ENCODE peak calls at places on chromosome 20, in seven cellular contexts. A is neural progenitor cell, C is HCT116, O is hepatocyte, V is GM23248, Y is PC-3, Q is GM23338. N is an unnamed sample.
A peak's percentile ranks its signal among the peaks of the same experiment; 100 is the strongest.

GRCh38 chr20:48445827-48446226 is 382.0 kb downstream of the PREX1 start:
- DNase-seq in O (no peak), Y (no peak), C (no peak), V (no peak), Q (no peak), A (no peak), N (no peak)

GRCh38 chr20:38250607-38251006 is 9.9 kb downstream of the KIAA1755 start:
- DNase-seq in O (no peak), C (no peak), Q (peak; percentile 37), V (no peak), Y (no peak), A (no peak), N (no peak)

GRCh38 chr20:40689943-40690835 is 1.2 kb upstream of the MAFB start:
- DNase-seq in A (peak; percentile 96), C (peak; percentile 51), Y (peak; percentile 75), O (peak; percentile 95), Q (peak; percentile 93), V (peak; percentile 97), N (peak; percentile 71)

GRCh38 chr20:380763-381580 is 412 bp downstream of the TRIB3 start:
- DNase-seq in Q (peak; percentile 89), A (peak; percentile 79), V (peak; percentile 79), Y (peak; percentile 76), C (peak; percentile 76), O (peak; percentile 88), N (peak; percentile 91)

GRCh38 chr20:9407805-9408421 is 106.5 kb upstream of the LAMP5 start:
- DNase-seq in Q (peak; percentile 79), C (peak; percentile 54), A (peak; percentile 67), V (peak; percentile 68), Y (peak; percentile 92), O (peak; percentile 77), N (peak; percentile 61)

GRCh38 chr20:20711413-20711812 is 1.0 kb downstream of the RALGAPA2 start:
- DNase-seq in C (no peak), O (peak; percentile 42), Y (no peak), A (no peak), Q (peak; percentile 16), V (no peak), N (peak; percentile 37)

GRCh38 chr20:19275630-19276071 is 63.2 kb downstream of the SLC24A3 start:
- DNase-seq in Q (no peak), O (peak; percentile 72), C (no peak), A (no peak), Y (no peak), V (peak; percentile 13), N (no peak)

GRCh38 chr20:4894409-4894808 is 106.9 kb downstream of the SLC23A2 start:
- DNase-seq in Q (no peak), O (no peak), A (no peak), Y (no peak), C (no peak), V (no peak), N (no peak)

GRCh38 chr20:63052571-63053429 is 46.0 kb upstream of the BHLHE23 start:
- DNase-seq in Q (no peak), A (peak; percentile 65), Y (no peak), V (peak; percentile 8), O (no peak), C (no peak), N (no peak)

GRCh38 chr20:37627060-37627766 is 66.6 kb upstream of the CTNNBL1 start:
- DNase-seq in O (peak; percentile 81), A (peak; percentile 88), C (peak; percentile 8), Y (peak; percentile 74), V (peak; percentile 63), Q (peak; percentile 79), N (peak; percentile 38)

GRCh38 chr20:32138921-32139320 is 29.4 kb downstream of the TM9SF4 start:
- DNase-seq in Y (no peak), Q (no peak), O (no peak), A (no peak), V (no peak), C (no peak), N (no peak)

GRCh38 chr20:24981750-24982149 is 10.8 kb downstream of the APMAP start:
- DNase-seq in A (no peak), C (no peak), O (no peak), V (no peak), Q (no peak), Y (no peak), N (no peak)

GRCh38 chr20:18156045-18156444 is 18.4 kb downstream of the KAT14 start:
- DNase-seq in C (no peak), V (no peak), Q (no peak), A (no peak), Y (no peak), O (no peak), N (no peak)

GRCh38 chr20:46642265-46642942 is 8.9 kb downstream of the SLC13A3 start:
- DNase-seq in Q (no peak), V (no peak), Y (no peak), O (no peak), C (no peak), A (no peak), N (no peak)

GRCh38 chr20:38387953-38388352 is 41.7 kb downstream of the LBP start:
- DNase-seq in Y (peak; percentile 7), C (no peak), Q (peak; percentile 33), A (no peak), V (no peak), O (no peak), N (peak; percentile 18)

GRCh38 chr20:52747736-52748135 is 224.4 kb upstream of the TSHZ2 start:
- DNase-seq in C (no peak), Q (peak; percentile 75), A (peak; percentile 58), V (peak; percentile 53), Y (peak; percentile 21), O (peak; percentile 13), N (peak; percentile 37)

GRCh38 chr20:50321797-50322480 is 131.3 kb downstream of the CEBPB start:
- DNase-seq in A (no peak), Y (no peak), V (peak; percentile 25), C (no peak), O (no peak), Q (no peak), N (no peak)

GRCh38 chr20:34938466-34939163 is 17.0 kb downstream of the GSS start:
- DNase-seq in C (no peak), O (no peak), V (no peak), A (no peak), Q (no peak), Y (no peak), N (no peak)

DNA sequence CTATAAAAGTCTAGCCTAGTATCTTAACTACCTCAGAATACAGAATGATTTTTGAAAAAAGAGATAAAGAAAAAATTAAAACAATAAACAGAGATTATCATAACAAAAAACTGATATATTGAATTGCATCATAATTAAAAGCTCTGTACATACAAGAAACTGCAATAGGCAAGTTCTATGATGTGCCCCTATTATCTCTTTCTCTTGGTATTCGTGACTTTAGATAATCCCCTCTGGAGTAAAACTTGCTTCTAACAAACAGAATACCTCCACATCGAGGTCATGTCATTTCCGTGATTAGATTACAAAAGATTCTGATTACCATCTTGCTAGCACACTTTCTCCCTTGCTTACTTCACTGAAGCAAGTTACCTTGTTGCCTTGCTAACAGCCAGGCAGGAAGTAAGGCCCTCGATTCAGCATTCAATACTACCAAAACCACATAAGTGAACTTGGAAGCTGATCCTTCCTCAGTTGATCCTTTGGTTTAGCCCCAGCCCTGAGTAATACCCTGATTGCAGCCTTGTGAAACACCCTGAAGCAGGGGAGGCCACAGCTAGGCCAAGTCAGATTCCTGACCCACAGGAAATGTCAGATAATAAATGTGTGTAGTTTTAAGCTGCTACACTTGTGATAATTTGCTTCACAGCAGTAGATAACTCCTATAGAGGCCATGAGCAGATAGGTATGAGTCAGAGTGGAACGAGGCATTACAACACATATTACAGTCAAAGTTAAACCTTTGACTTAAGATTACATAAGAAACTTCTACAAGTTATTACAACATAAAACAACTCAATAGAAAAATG is 53.7 kb upstream of the TMX4 start:
- DNase-seq in Y (peak; percentile 16), O (peak; percentile 63), Q (peak; percentile 41), C (no peak), A (no peak), V (peak; percentile 74), N (no peak)
- H3K27ac ChIP-seq in Y (no peak overlapping the region), O (peak overlapping the region; percentile 73), Q (peak overlapping the region; percentile 35), C (no peak overlapping the region), A (no peak overlapping the region), V (peak overlapping the region; percentile 61), N (no peak overlapping the region)

DNA sequence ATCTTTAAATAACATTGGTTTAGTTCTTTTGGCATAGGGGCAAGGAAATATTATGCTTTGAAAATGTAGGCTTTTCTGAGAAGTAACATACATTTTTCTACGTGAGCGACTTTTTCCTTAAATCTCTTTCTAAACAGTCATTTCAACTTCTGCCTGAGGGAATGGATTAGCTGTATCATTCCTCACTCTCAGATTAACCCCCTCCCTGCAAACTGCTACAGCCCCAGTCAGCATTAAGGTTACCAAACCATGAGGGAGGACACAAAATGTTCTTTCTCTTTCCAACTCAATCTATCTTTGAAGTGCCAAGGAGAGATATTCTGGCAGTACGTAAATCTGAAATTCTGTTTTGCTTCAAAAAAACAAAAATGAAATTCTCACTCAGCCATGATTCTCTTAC is 231.3 kb upstream of the FLRT3 start:
- DNase-seq in Q (no peak), Y (no peak), A (peak; percentile 59), O (no peak), V (no peak), C (no peak), N (no peak)
- TF ChIP-seq EZH2phosphoT487 in Q (no peak), Y (no peak), A (no peak), O (no peak), V (no peak), C (no peak), N (no peak)

GRCh38 chr20:2026004-2026403 is 32.1 kb upstream of the PDYN start:
- DNase-seq in Q (no peak), A (no peak), C (no peak), Y (no peak), O (no peak), V (no peak), N (no peak)
- H3K27ac ChIP-seq in Q (no peak overlapping the region), A (no peak overlapping the region), C (no peak overlapping the region), Y (no peak overlapping the region), O (no peak overlapping the region), V (no peak overlapping the region), N (no peak overlapping the region)

GRCh38 chr20:51532577-51533191 is 9.8 kb downstream of the NFATC2 start:
- DNase-seq in Y (peak; percentile 66), A (no peak), C (no peak), Q (no peak), O (no peak), V (peak; percentile 86), N (no peak)

GRCh38 chr20:51536116-51537069 is 6.1 kb downstream of the NFATC2 start:
- DNase-seq in Y (no peak), O (no peak), Q (no peak), A (no peak), C (no peak), V (no peak), N (peak; percentile 46)

GRCh38 chr20:51533291-51534172 is 9.0 kb downstream of the NFATC2 start:
- DNase-seq in A (no peak), V (peak; percentile 79), Y (peak; percentile 97), Q (no peak), O (no peak), C (peak; percentile 79), N (no peak)

GRCh38 chr20:51531712-51532456 is 10.6 kb downstream of the NFATC2 start:
- DNase-seq in O (no peak), Y (no peak), V (no peak), A (no peak), Q (no peak), C (no peak), N (no peak)

DNA sequence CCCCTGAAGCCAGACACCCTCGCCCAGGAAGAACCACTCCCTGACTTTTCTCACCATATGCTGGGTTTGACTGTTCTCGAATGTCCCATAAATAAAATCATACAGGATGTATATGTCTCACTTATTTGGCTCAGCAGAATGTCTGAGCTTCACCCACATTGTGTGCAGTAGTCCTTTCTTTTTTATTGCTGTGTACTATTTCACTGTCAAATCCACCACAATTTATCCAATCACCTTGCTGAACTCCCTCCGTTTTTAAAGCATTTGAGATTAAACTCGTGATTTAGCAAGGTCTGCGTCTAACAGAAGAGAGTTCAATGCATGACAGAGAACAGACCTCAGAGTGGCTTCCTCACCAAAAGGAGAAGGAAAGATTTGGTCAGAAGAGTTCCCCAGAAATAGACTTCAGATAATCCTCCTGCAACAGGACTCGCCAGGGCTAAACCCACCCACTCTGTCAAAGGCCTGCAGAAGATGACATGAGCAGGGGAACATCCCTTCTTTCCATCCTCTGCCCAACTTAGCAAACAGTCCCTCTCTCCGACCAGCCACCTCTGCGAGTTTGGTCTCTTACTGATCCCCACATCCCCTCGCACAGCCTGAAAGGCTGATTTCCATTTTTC is 7.6 kb downstream of the NFATC2 start:
- DNase-seq in V (no peak), A (no peak), Y (no peak), O (no peak), C (no peak), Q (no peak), N (no peak)
- TF ChIP-seq EZH2phosphoT487 in V (no peak), A (no peak), Y (no peak), O (no peak), C (no peak), Q (no peak), N (no peak)